ENCODE peak calls at places on chromosome 6, in nine cellular contexts. L is GM12865, D is pancreas, Z is kidney, O is suprapubic skin, Y is HFF-Myc, W is tibial artery, S is cardiac fibroblast, N is DND-41. B is an unnamed sample.

GRCh38 chr6:45679163-45679562 is 301.4 kb upstream of the SUPT3H start:
- DNase-seq in L (no peak), D (no peak), Z (no peak), O (no peak), Y (no peak), W (no peak), S (no peak), N (no peak), B (no peak)

GRCh38 chr6:105121981-105122380 is 57.8 kb downstream of the POPDC3 start:
- DNase-seq in L (no peak), D (no peak), Z (no peak), O (no peak), Y (no peak), W (no peak), S (no peak), N (no peak), B (peak; percentile 5)

GRCh38 chr6:121157913-121158312 is 176.4 kb downstream of the TBC1D32 start:
- DNase-seq in L (no peak), D (no peak), Z (no peak), O (no peak), Y (no peak), W (no peak), S (peak; percentile 14), N (no peak), B (peak; percentile 3)

GRCh38 chr6:32608374-32608773 is 18.7 kb upstream of the HLA-DRB1 start:
- DNase-seq in L (peak; percentile 72), D (no peak), Z (no peak), O (no peak), Y (no peak), W (no peak), S (no peak), N (no peak), B (no peak)

GRCh38 chr6:118697554-118697953 is 46.2 kb upstream of the CEP85L start:
- DNase-seq in L (no peak), D (no peak), Z (no peak), O (no peak), Y (peak; percentile 19), W (no peak), S (no peak), N (no peak), B (no peak)

GRCh38 chr6:42378125-42378524 is 73.6 kb downstream of the TRERF1 start:
- DNase-seq in L (peak; percentile 74), D (no peak), Z (no peak), O (no peak), Y (no peak), W (no peak), S (no peak), N (no peak), B (no peak)

GRCh38 chr6:89940225-89941027 is 46.2 kb downstream of the GJA10 start:
- DNase-seq in L (peak; percentile 83), D (no peak), Z (no peak), O (no peak), Y (peak; percentile 65), W (peak; percentile 74), S (peak; percentile 89), N (peak; percentile 80), B (peak; percentile 86)

GRCh38 chr6:13593720-13594119 is 19.3 kb downstream of the SIRT5 start:
- DNase-seq in L (no peak), D (no peak), Z (no peak), O (no peak), Y (no peak), W (no peak), S (peak; percentile 37), N (no peak), B (no peak)

DNA sequence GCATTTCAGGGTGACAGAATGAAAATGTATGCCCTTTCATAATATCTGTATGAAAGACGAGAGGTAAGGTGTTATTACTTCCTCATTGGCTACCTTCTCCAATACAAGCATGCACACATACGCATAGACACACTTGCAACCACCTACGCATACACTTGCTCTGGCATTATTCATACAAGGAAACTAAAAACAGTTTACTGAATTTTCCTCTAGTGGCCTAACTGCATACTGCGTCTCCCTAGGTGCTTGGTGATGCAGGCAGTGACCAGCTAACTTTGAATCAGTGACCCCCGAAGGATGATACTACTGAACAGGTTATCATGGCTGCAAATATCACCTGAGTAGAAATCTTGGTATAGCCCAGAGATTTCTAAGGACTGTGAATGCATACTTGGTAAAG is 593.1 kb downstream of the PKHD1 start:
- DNase-seq in L (no peak), D (no peak), Z (no peak), O (no peak), Y (no peak), W (no peak), S (no peak), N (no peak), B (no peak)
- TF ChIP-seq CTCF in L (no peak), D (no peak), Z (no peak), O (peak; percentile 26), Y (no peak), W (no peak), S (no peak), N (peak; percentile 32), B (no peak)

GRCh38 chr6:5126214-5126613 is 41.1 kb downstream of the PPP1R3G start:
- DNase-seq in L (no peak), D (no peak), Z (no peak), O (no peak), Y (no peak), W (no peak), S (peak; percentile 73), N (no peak), B (peak; percentile 59)

GRCh38 chr6:5127106-5127687 is 42.1 kb downstream of the PPP1R3G start:
- DNase-seq in L (no peak), D (no peak), Z (no peak), O (no peak), Y (no peak), W (no peak), S (no peak), N (no peak), B (no peak)

GRCh38 chr6:5123296-5124135 is 38.4 kb downstream of the PPP1R3G start:
- DNase-seq in L (no peak), D (no peak), Z (no peak), O (no peak), Y (no peak), W (no peak), S (no peak), N (no peak), B (no peak)

GRCh38 chr6:5124526-5124925 is 39.4 kb downstream of the PPP1R3G start:
- DNase-seq in L (no peak), D (no peak), Z (no peak), O (no peak), Y (no peak), W (no peak), S (no peak), N (no peak), B (no peak)

DNA sequence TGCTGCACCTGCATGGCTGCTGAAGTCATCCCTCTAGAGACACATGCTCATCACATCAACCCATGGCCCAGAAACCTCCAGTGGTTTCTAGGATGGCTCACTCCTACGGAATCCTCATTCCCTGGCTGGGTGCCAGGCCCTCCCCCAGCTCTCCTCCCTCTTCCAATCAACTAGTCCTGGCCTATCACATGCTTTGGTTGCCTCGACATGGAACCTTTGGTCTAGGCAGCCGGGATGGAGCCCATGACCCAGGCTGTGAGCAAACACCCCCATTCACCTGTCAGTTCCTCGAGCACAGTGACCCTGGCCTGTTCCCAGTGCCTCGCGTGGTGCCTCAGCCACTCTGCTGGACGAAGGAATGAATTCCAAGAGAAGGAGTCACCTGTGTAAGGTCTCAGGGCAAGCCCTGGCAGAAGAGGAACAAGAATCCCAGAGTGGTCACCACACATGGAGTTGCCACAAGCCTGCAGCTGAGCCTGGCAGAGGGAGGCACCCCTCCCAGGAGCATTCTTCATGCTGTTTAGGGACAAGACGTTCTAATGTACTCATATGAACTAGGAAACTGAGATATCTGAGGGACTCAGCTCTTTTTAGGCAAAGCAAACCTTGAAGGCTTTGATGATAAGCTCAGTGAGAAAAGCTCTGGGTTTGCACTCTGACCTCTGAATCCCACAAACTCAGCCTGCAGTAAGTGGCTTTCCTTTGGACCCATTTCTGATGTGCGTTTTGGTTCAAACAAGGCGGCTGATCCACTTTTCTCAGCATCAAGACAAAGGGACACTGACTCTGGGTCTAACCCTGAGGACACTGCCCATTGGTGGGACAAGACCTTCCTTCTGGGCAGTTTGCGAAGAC is 40.2 kb downstream of the PPP1R3G start:
- DNase-seq in L (no peak), D (no peak), Z (no peak), O (no peak), Y (peak; percentile 20), W (no peak), S (peak; percentile 48), N (no peak), B (peak; percentile 25)
- H3K4me3 ChIP-seq in L (no peak overlapping the region), D (no peak overlapping the region), Z (no peak overlapping the region), O (no peak overlapping the region), Y (no peak overlapping the region), W (no peak overlapping the region), S (no peak overlapping the region), N (no peak overlapping the region), B (no peak overlapping the region)

GRCh38 chr6:53067799-53068442 is 2.7 kb downstream of the FBXO9 start:
- DNase-seq in L (no peak), D (no peak), Z (no peak), O (no peak), Y (no peak), W (no peak), S (no peak), N (no peak), B (no peak)

GRCh38 chr6:53066059-53066406 is 829 bp downstream of the FBXO9 start:
- DNase-seq in L (no peak), D (peak; percentile 74), Z (peak; percentile 86), O (peak; percentile 80), Y (no peak), W (peak; percentile 23), S (peak; percentile 37), N (peak; percentile 58), B (no peak)

GRCh38 chr6:53066874-53067273 is 1.7 kb downstream of the FBXO9 start:
- DNase-seq in L (no peak), D (no peak), Z (no peak), O (no peak), Y (no peak), W (no peak), S (no peak), N (no peak), B (no peak)

GRCh38 chr6:53065266-53066058 is at the start of gene FBXO9:
- DNase-seq in L (peak; percentile 77), D (peak; percentile 89), Z (peak; percentile 92), O (peak; percentile 84), Y (no peak), W (peak; percentile 45), S (peak; percentile 59), N (peak; percentile 81), B (peak; percentile 41)

DNA sequence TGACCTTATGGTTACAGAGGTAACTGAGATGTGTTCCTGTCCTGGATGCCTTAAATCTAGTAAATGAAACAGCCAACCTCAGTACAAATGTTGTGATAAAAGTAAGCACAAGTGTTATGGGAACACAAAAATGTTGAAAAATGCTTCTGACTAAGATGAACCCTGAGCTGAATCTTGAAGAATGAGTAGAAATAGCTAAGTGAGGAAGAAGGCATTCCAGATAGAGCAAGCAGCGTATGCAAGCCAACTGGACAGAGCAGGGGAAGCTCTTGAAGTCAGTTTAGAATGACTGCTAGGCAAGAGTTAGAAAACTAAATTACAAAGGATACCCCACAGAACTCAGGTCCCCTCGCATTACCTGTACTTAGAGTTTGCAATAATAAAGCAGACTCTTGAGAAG is 2.1 kb downstream of the FBXO9 start:
- DNase-seq in L (no peak), D (no peak), Z (no peak), O (no peak), Y (no peak), W (no peak), S (no peak), N (no peak), B (no peak)
- TF ChIP-seq CTCF in L (no peak), D (no peak), Z (no peak), O (no peak), Y (no peak), W (no peak), S (no peak), N (no peak), B (no peak)

GRCh38 chr6:152453421-152453820 is 183.7 kb downstream of the SYNE1 start:
- DNase-seq in L (no peak), D (no peak), Z (no peak), O (no peak), Y (no peak), W (no peak), S (no peak), N (no peak), B (no peak)

GRCh38 chr6:152457949-152458624 is 179.1 kb downstream of the SYNE1 start:
- DNase-seq in L (no peak), D (no peak), Z (no peak), O (no peak), Y (no peak), W (no peak), S (no peak), N (no peak), B (peak; percentile 57)

GRCh38 chr6:152450519-152450918 is 186.6 kb downstream of the SYNE1 start:
- DNase-seq in L (no peak), D (no peak), Z (no peak), O (no peak), Y (no peak), W (no peak), S (no peak), N (no peak), B (no peak)

GRCh38 chr6:152452639-152453038 is 184.5 kb downstream of the SYNE1 start:
- DNase-seq in L (no peak), D (no peak), Z (no peak), O (no peak), Y (no peak), W (no peak), S (no peak), N (no peak), B (no peak)

DNA sequence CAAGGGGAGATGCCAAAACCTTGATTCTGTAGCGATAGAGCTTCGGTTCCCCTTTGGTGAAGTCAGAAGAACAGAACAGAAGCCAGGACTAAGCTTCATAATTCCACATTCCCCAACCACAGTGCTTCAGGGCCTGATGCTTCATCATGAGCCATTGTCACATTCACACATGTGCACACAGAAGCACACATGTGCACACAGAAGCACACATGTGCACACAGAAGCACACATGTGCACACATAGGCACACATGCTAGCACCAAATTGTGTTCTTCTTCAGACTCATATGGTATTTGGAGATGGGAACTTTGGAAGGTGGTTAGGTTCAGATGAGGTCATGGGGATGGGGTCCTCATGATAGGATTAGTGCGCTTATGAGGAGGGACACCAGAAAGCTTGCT is 183.2 kb downstream of the SYNE1 start:
- DNase-seq in L (no peak), D (no peak), Z (no peak), O (no peak), Y (no peak), W (no peak), S (no peak), N (no peak), B (no peak)
- H3K4me3 ChIP-seq in L (no peak overlapping the region), D (no peak overlapping the region), Z (no peak overlapping the region), O (no peak overlapping the region), Y (no peak overlapping the region), W (no peak overlapping the region), S (no peak overlapping the region), N (no peak overlapping the region), B (no peak overlapping the region)